ENCODE peak calls at places on chromosomes 6 and 20, in six cellular contexts. One of them, this sample, is unnamed.

GRCh38 chr6:100203391-100203790 is 209.4 kb upstream of the MCHR2 start:
- DNase-seq in HCT116: peak
- DNase-seq in esophagus squamous epithelium: no peak
- DNase-seq in NB4: peak
- DNase-seq in body of pancreas: no peak
- DNase-seq in Peyer's patch: no peak
- DNase-seq in this sample: peak

GRCh38 chr20:57840066-57840465 is 130.3 kb upstream of the PMEPA1 start:
- DNase-seq in HCT116: no peak
- DNase-seq in esophagus squamous epithelium: no peak
- DNase-seq in NB4: no peak
- DNase-seq in body of pancreas: no peak
- DNase-seq in Peyer's patch: no peak
- DNase-seq in this sample: no peak

GRCh38 chr6:85569323-85569722 is 24.3 kb downstream of the SNX14 start:
- DNase-seq in HCT116: no peak
- DNase-seq in esophagus squamous epithelium: no peak
- DNase-seq in NB4: no peak
- DNase-seq in body of pancreas: no peak
- DNase-seq in Peyer's patch: no peak
- DNase-seq in this sample: peak

GRCh38 chr6:43817192-43817591 is 47.2 kb downstream of the VEGFA start:
- DNase-seq in HCT116: peak
- DNase-seq in esophagus squamous epithelium: no peak
- DNase-seq in NB4: peak
- DNase-seq in body of pancreas: peak
- DNase-seq in Peyer's patch: peak
- DNase-seq in this sample: peak

GRCh38 chr6:21171801-21172200 is 421.8 kb upstream of the SOX4 start:
- DNase-seq in HCT116: no peak
- DNase-seq in esophagus squamous epithelium: no peak
- DNase-seq in NB4: no peak
- DNase-seq in body of pancreas: no peak
- DNase-seq in Peyer's patch: no peak
- DNase-seq in this sample: no peak

GRCh38 chr20:5864428-5864827 is 85.9 kb downstream of the TRMT6 start:
- DNase-seq in HCT116: no peak
- DNase-seq in esophagus squamous epithelium: no peak
- DNase-seq in NB4: no peak
- DNase-seq in body of pancreas: no peak
- DNase-seq in Peyer's patch: no peak
- DNase-seq in this sample: no peak

GRCh38 chr20:46946796-46947195 is 52.2 kb downstream of the EYA2 start:
- DNase-seq in HCT116: no peak
- DNase-seq in esophagus squamous epithelium: no peak
- DNase-seq in NB4: no peak
- DNase-seq in body of pancreas: no peak
- DNase-seq in Peyer's patch: no peak
- DNase-seq in this sample: peak

GRCh38 chr20:37932919-37933318 is 30.0 kb downstream of the VSTM2L start:
- DNase-seq in HCT116: no peak
- DNase-seq in esophagus squamous epithelium: no peak
- DNase-seq in NB4: no peak
- DNase-seq in body of pancreas: no peak
- DNase-seq in Peyer's patch: no peak
- DNase-seq in this sample: no peak

GRCh38 chr20:34190679-34191090 is 50.5 kb upstream of the ASIP start:
- DNase-seq in HCT116: peak
- DNase-seq in esophagus squamous epithelium: no peak
- DNase-seq in NB4: peak
- DNase-seq in body of pancreas: peak
- DNase-seq in Peyer's patch: peak
- DNase-seq in this sample: peak

GRCh38 chr6:158762787-158763439 is 56.3 kb downstream of the EZR start:
- DNase-seq in HCT116: no peak
- DNase-seq in esophagus squamous epithelium: no peak
- DNase-seq in NB4: no peak
- DNase-seq in body of pancreas: no peak
- DNase-seq in Peyer's patch: peak
- DNase-seq in this sample: no peak

GRCh38 chr6:158764941-158765340 is 54.2 kb downstream of the EZR start:
- DNase-seq in HCT116: no peak
- DNase-seq in esophagus squamous epithelium: no peak
- DNase-seq in NB4: no peak
- DNase-seq in body of pancreas: no peak
- DNase-seq in Peyer's patch: peak
- DNase-seq in this sample: no peak

GRCh38 chr6:158763440-158764187 is 55.6 kb downstream of the EZR start:
- DNase-seq in HCT116: no peak
- DNase-seq in esophagus squamous epithelium: no peak
- DNase-seq in NB4: no peak
- DNase-seq in body of pancreas: no peak
- DNase-seq in Peyer's patch: no peak
- DNase-seq in this sample: no peak

GRCh38 chr6:158765509-158766068 is 53.6 kb downstream of the EZR start:
- DNase-seq in HCT116: no peak
- DNase-seq in esophagus squamous epithelium: no peak
- DNase-seq in NB4: no peak
- DNase-seq in body of pancreas: no peak
- DNase-seq in Peyer's patch: peak
- DNase-seq in this sample: no peak

GRCh38 chr6:158764188-158764849 is 54.8 kb downstream of the EZR start:
- DNase-seq in HCT116: no peak
- DNase-seq in esophagus squamous epithelium: no peak
- DNase-seq in NB4: no peak
- DNase-seq in body of pancreas: no peak
- DNase-seq in Peyer's patch: peak
- DNase-seq in this sample: no peak
- TF ChIP-seq POLR2A in HCT116: no peak
- TF ChIP-seq POLR2A in esophagus squamous epithelium: no peak
- TF ChIP-seq POLR2A in NB4: no peak
- TF ChIP-seq POLR2A in body of pancreas: no peak
- TF ChIP-seq POLR2A in Peyer's patch: no peak
- TF ChIP-seq POLR2A in this sample: no peak

GRCh38 chr6:41741625-41742490 is 5.3 kb downstream of the PGC start:
- DNase-seq in HCT116: no peak
- DNase-seq in esophagus squamous epithelium: no peak
- DNase-seq in NB4: no peak
- DNase-seq in body of pancreas: no peak
- DNase-seq in Peyer's patch: peak
- DNase-seq in this sample: no peak
- TF ChIP-seq POLR2A in HCT116: no peak
- TF ChIP-seq POLR2A in esophagus squamous epithelium: no peak
- TF ChIP-seq POLR2A in NB4: no peak
- TF ChIP-seq POLR2A in body of pancreas: no peak
- TF ChIP-seq POLR2A in Peyer's patch: no peak
- TF ChIP-seq POLR2A in this sample: no peak

GRCh38 chr6:17396256-17396655 is 2.9 kb downstream of the CAP2 start:
- DNase-seq in HCT116: no peak
- DNase-seq in esophagus squamous epithelium: no peak
- DNase-seq in NB4: no peak
- DNase-seq in body of pancreas: no peak
- DNase-seq in Peyer's patch: no peak
- DNase-seq in this sample: no peak

GRCh38 chr6:17394192-17394611 is 807 bp downstream of the CAP2 start:
- DNase-seq in HCT116: peak
- DNase-seq in esophagus squamous epithelium: no peak
- DNase-seq in NB4: peak
- DNase-seq in body of pancreas: peak
- DNase-seq in Peyer's patch: peak
- DNase-seq in this sample: peak

GRCh38 chr6:17392978-17393334 is 439 bp upstream of the CAP2 start:
- DNase-seq in HCT116: no peak
- DNase-seq in esophagus squamous epithelium: no peak
- DNase-seq in NB4: no peak
- DNase-seq in body of pancreas: no peak
- DNase-seq in Peyer's patch: no peak
- DNase-seq in this sample: no peak

GRCh38 chr6:17395112-17395511 is 1.7 kb downstream of the CAP2 start:
- DNase-seq in HCT116: no peak
- DNase-seq in esophagus squamous epithelium: no peak
- DNase-seq in NB4: no peak
- DNase-seq in body of pancreas: no peak
- DNase-seq in Peyer's patch: no peak
- DNase-seq in this sample: no peak

DNA sequence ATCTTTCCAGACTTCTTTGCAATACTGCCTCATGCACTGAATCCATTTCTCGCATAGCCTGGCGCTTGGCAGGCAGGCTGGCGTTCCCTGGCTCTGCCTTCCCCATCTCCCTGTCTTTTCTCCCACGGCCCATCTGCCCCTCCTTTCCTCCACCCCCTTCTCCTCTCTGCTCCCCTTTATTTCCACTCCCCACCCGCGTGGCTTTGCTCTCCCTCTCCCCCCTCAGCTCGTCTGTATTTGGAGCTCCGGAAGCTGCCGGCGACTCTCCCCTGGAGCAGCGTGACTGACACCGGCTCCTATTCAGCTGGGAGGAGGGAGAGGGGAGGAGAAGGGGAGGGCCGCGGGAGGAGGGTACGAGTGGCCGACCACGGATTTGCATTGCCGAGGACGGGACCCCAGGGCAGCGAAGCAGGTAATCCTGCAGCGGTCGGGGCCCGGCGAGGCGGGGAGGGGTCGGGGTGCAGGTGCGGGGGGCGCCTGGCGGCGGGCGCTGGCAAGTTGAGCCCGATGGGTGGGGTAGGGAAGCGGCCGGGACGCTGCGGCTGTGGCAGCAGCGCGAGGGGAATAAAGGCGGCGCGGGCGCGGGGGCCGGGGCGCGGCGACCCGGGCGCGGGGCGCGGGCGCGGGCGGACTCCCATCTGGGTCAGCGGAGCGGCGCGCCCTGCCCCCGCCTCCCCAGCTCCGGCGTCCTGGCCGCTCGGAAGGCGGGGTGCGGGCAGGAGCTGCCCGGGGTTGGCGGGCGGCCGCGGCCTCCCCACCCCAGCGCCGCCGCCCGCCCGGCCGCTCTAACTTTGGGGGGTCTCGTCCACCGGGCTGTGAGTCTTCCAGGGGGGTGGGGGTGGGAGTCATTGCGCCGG is at the start of gene CAP2:
- DNase-seq in HCT116: no peak
- DNase-seq in esophagus squamous epithelium: no peak
- DNase-seq in NB4: peak
- DNase-seq in body of pancreas: peak
- DNase-seq in Peyer's patch: peak
- DNase-seq in this sample: peak
- TF ChIP-seq POLR2A in HCT116: peak
- TF ChIP-seq POLR2A in esophagus squamous epithelium: no peak
- TF ChIP-seq POLR2A in NB4: no peak
- TF ChIP-seq POLR2A in body of pancreas: peak
- TF ChIP-seq POLR2A in Peyer's patch: no peak
- TF ChIP-seq POLR2A in this sample: peak

GRCh38 chr6:4057036-4057435 is 21.9 kb downstream of the FAM217A start:
- DNase-seq in HCT116: no peak
- DNase-seq in esophagus squamous epithelium: no peak
- DNase-seq in NB4: no peak
- DNase-seq in body of pancreas: no peak
- DNase-seq in Peyer's patch: no peak
- DNase-seq in this sample: no peak

GRCh38 chr6:4055420-4056041 is 23.4 kb downstream of the FAM217A start:
- DNase-seq in HCT116: peak
- DNase-seq in esophagus squamous epithelium: no peak
- DNase-seq in NB4: peak
- DNase-seq in body of pancreas: peak
- DNase-seq in Peyer's patch: peak
- DNase-seq in this sample: peak

DNA sequence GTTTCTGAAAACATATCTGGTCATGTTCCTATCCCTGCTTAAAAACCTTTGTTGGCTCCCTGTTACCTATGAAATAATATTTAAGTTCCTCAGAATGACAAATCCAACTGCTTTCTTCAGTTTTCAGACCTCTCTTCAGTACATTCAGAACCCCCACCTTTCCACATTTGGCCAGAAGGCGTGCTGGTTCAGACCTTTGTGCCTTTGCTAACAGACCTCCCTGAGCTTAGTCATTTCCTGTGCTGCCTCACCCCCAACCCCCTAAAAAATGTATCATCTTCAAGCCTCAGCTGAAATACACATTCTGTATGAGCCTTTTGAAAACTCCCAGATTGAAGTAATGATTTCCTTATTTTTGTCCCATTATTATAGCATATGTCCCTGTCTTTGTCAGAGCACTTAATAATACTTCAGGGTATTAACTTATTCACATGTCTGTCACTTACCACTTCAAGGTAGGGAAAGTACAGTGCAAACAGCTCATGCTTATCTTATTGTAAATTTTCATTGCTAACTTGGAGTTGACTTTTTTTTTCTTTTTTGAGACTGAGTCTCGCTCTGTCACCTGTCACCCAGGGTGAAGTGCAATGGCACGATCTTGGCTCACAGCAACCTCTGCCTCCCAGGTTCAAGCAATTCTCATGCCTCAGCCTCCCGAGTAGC is 19.7 kb downstream of the FAM217A start:
- DNase-seq in HCT116: no peak
- DNase-seq in esophagus squamous epithelium: no peak
- DNase-seq in NB4: peak
- DNase-seq in body of pancreas: peak
- DNase-seq in Peyer's patch: peak
- DNase-seq in this sample: peak
- TF ChIP-seq POLR2A in HCT116: no peak
- TF ChIP-seq POLR2A in esophagus squamous epithelium: no peak
- TF ChIP-seq POLR2A in NB4: no peak
- TF ChIP-seq POLR2A in body of pancreas: no peak
- TF ChIP-seq POLR2A in Peyer's patch: no peak
- TF ChIP-seq POLR2A in this sample: no peak

This sample was measured in IMR-90.